ENCODE peak calls at places on chromosome 21, in eight cellular contexts. L is prostate gland, V is IMR-90, I is body of pancreas, P is K562, U is suprapubic skin, H is esophagus squamous epithelium, Q is heart left ventricle. A is an unnamed sample.

GRCh38 chr21:41777934-41778815 is 11.3 kb upstream of the RIPK4 start:
- DNase-seq in I (peak; percentile 97), U (peak; percentile 92), Q (peak; percentile 90), H (no peak), L (peak; percentile 90), P (peak; percentile 73), V (peak; percentile 69), A (peak; percentile 90)

GRCh38 chr21:41610042-41610839 is 102.3 kb upstream of the TMPRSS2 start:
- DNase-seq in I (peak; percentile 90), V (peak; percentile 64), H (no peak), P (peak; percentile 75), U (no peak), L (no peak), Q (no peak), A (peak; percentile 75)

GRCh38 chr21:29382029-29382654 is 83.4 kb downstream of the BACH1 start:
- DNase-seq in P (no peak), Q (no peak), I (no peak), U (no peak), V (peak; percentile 75), H (no peak), L (no peak), A (no peak)

GRCh38 chr21:36788116-36788515 is 89.2 kb downstream of the SIM2 start:
- DNase-seq in H (no peak), Q (no peak), I (no peak), V (no peak), P (no peak), L (peak; percentile 72), U (no peak), A (peak; percentile 56)

GRCh38 chr21:31124005-31124404 is 85.7 kb upstream of the KRTAP19-8 start:
- DNase-seq in I (no peak), P (no peak), V (no peak), U (no peak), Q (no peak), H (no peak), L (no peak), A (peak; percentile 58)

GRCh38 chr21:44510508-44511218 is 29.3 kb downstream of the KRTAP10-1 start:
- DNase-seq in L (peak; percentile 41), Q (peak; percentile 80), P (peak; percentile 78), I (peak; percentile 79), V (no peak), U (no peak), H (no peak), A (peak; percentile 72)

GRCh38 chr21:30829659-30830058 is at the start of gene KRTAP7-1:
- DNase-seq in L (no peak), P (no peak), U (no peak), I (no peak), H (no peak), V (no peak), Q (no peak), A (no peak)

GRCh38 chr21:41879190-41879998 is at the start of gene PRDM15:
- DNase-seq in I (peak; percentile 83), P (peak; percentile 91), U (peak; percentile 92), V (peak; percentile 82), Q (peak; percentile 91), H (peak; percentile 16), L (peak; percentile 69), A (peak; percentile 84)

GRCh38 chr21:41280115-41280919 is 36.3 kb upstream of the FAM3B start:
- DNase-seq in V (peak; percentile 85), L (no peak), H (no peak), P (no peak), I (no peak), U (no peak), Q (no peak), A (no peak)

GRCh38 chr21:34365794-34366193 is 2.0 kb downstream of the KCNE2 start:
- DNase-seq in I (no peak), V (no peak), Q (no peak), H (no peak), L (no peak), P (no peak), U (peak; percentile 29), A (peak; percentile 2)

GRCh38 chr21:35615325-35615724 is 445.0 kb downstream of the SETD4 start:
- DNase-seq in Q (no peak), P (no peak), U (no peak), I (no peak), L (no peak), V (no peak), H (no peak), A (no peak)
- H3K27ac ChIP-seq in Q (no peak overlapping the region), P (no peak overlapping the region), U (no peak overlapping the region), I (no peak overlapping the region), L (no peak overlapping the region), V (no peak overlapping the region), H (no peak overlapping the region), A (no peak overlapping the region)

GRCh38 chr21:46667191-46667734 is 31.8 kb downstream of the PRMT2 start:
- DNase-seq in H (no peak), P (no peak), V (peak; percentile 16), L (no peak), I (no peak), Q (no peak), U (no peak), A (no peak)
- H3K4me3 ChIP-seq in H (peak overlapping the region; percentile 37), P (no peak overlapping the region), V (peak overlapping the region; percentile 50), L (peak overlapping the region; percentile 13), I (no peak overlapping the region), Q (peak overlapping the region; percentile 52), U (peak overlapping the region; percentile 45), A (peak overlapping the region; percentile 40)

GRCh38 chr21:32393677-32394001 is 827 bp upstream of the URB1 start:
- DNase-seq in P (no peak), V (no peak), I (no peak), L (no peak), Q (no peak), H (no peak), U (no peak), A (no peak)

GRCh38 chr21:32392299-32392879 is 423 bp downstream of the URB1 start:
- DNase-seq in V (no peak), U (no peak), P (peak; percentile 47), L (no peak), Q (no peak), H (no peak), I (no peak), A (no peak)

GRCh38 chr21:32389337-32390015 is 3.3 kb downstream of the URB1 start:
- DNase-seq in V (peak; percentile 51), Q (no peak), U (no peak), P (no peak), L (no peak), H (no peak), I (no peak), A (no peak)

GRCh38 chr21:32391755-32392154 is 1.1 kb downstream of the URB1 start:
- DNase-seq in L (no peak), H (no peak), V (no peak), Q (no peak), I (no peak), U (no peak), P (no peak), A (no peak)

DNA sequence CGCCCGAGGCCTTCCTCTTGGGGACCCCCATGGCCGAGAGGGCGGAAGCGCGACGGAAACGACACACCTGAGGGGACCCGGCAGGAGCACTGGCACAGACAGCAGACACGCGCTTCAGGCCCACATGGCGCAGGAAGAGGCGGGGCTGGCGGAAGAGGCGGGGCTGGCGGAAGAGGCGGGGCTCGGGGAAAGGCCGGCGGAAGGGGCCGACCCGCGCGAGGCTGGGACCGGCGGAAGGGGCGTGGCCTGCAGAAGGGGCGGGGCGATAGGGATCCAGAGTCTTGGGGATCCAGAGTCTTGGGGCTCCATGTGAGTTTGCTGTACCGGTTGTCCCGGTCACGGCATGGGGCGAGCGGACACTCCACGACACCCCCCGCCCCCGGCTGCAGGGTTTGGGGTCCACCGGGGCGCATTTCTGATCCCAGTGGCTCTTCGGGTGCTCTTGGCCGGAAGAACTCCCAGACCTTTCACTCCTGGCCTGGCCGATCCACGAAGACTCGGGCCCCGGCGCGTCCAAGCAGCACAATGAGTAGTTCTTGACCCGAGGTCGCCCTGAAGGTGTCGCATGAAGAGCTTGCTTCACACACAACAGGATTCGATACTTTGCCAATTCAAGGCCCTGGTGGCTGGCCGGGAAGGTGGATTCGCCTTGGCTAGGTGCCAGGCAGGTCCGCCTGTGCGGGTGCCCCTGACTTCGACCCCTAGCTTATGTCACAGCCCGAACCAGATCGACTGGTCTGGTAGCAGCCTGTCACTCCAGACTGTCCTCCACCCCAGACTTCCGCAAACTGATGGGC is at the start of gene URB1:
- DNase-seq in L (peak; percentile 92), P (peak; percentile 94), V (peak; percentile 65), H (peak; percentile 59), U (peak; percentile 95), I (peak; percentile 94), Q (peak; percentile 96), A (peak; percentile 95)
- TF ChIP-seq POLR2A in L (peak; percentile 82), P (peak; percentile 97), V (no peak), H (peak; percentile 87), U (no peak), I (peak; percentile 77), Q (peak; percentile 83), A (peak; percentile 15)

GRCh38 chr21:42971897-42972275 is 2.5 kb upstream of the PKNOX1 start:
- DNase-seq in Q (no peak), I (no peak), U (no peak), L (no peak), V (no peak), P (peak; percentile 69), H (no peak), A (no peak)
- H3K27ac ChIP-seq in Q (no peak overlapping the region), I (peak overlapping the region; percentile 39), U (no peak overlapping the region), L (no peak overlapping the region), V (no peak overlapping the region), P (peak overlapping the region; percentile 88), H (peak overlapping the region; percentile 39), A (no peak overlapping the region)

GRCh38 chr21:33026878-33027400 is 1.2 kb downstream of the OLIG2 start:
- DNase-seq in Q (no peak), H (no peak), P (no peak), L (no peak), V (peak; percentile 12), I (no peak), U (no peak), A (no peak)

GRCh38 chr21:33025106-33025470 is 647 bp upstream of the OLIG2 start:
- DNase-seq in Q (no peak), V (no peak), I (no peak), P (no peak), H (no peak), L (no peak), U (no peak), A (no peak)

GRCh38 chr21:33024278-33025103 is 1.2 kb upstream of the OLIG2 start:
- DNase-seq in L (no peak), I (no peak), V (no peak), Q (no peak), P (no peak), U (no peak), H (no peak), A (no peak)

GRCh38 chr21:33026299-33026858 is 644 bp downstream of the OLIG2 start:
- DNase-seq in H (no peak), L (no peak), I (no peak), P (no peak), V (no peak), Q (no peak), U (no peak), A (no peak)

GRCh38 chr21:33025471-33026298 is at the start of gene OLIG2:
- DNase-seq in L (no peak), P (no peak), I (no peak), V (peak; percentile 16), Q (no peak), U (no peak), H (no peak), A (no peak)
- H3K4me3 ChIP-seq in L (no peak within 1 kb of the TSS), P (no peak within 1 kb of the TSS), I (no peak within 1 kb of the TSS), V (no peak within 1 kb of the TSS), Q (no peak within 1 kb of the TSS), U (no peak within 1 kb of the TSS), H (no peak within 1 kb of the TSS), A (peak within 1 kb of the TSS; percentile 2)

GRCh38 chr21:28078126-28078525 is 914.6 kb downstream of the LTN1 start:
- DNase-seq in L (no peak), Q (no peak), H (no peak), V (no peak), I (no peak), P (no peak), U (no peak), A (no peak)
- TF ChIP-seq POLR2A in L (no peak), Q (no peak), H (no peak), V (no peak), I (no peak), P (no peak), U (no peak), A (no peak)

GRCh38 chr21:46119565-46120271 is 21.8 kb downstream of the COL6A2 start:
- DNase-seq in H (no peak), V (no peak), P (no peak), I (peak; percentile 3), Q (peak; percentile 66), U (peak; percentile 77), L (no peak), A (peak; percentile 6)
- H3K27ac ChIP-seq in H (no peak overlapping the region), V (no peak overlapping the region), P (no peak overlapping the region), I (no peak overlapping the region), Q (no peak overlapping the region), U (no peak overlapping the region), L (no peak overlapping the region), A (no peak overlapping the region)

A was measured in testis.